ENCODE peak calls at places on chromosomes 11 and 22, in seven cellular contexts. V, C, M, B, I, H and W are unnamed samples.

GRCh38 chr11:24496371-24496727 is 504 bp upstream of the LUZP2 start:
- DNase-seq in V (no peak), C (no peak), M (no peak), B (no peak), I (no peak), H (no peak), W (no peak)

GRCh38 chr11:124405611-124406010 is 6.8 kb upstream of the OR8B3 start:
- DNase-seq in V (no peak), C (no peak), M (no peak), B (no peak), I (no peak), H (no peak), W (no peak)

GRCh38 chr11:69492201-69492991 is 10.9 kb downstream of the LINC01488 start:
- DNase-seq in V (no peak), C (no peak), M (no peak), B (no peak), I (no peak), H (no peak), W (no peak)

GRCh38 chr22:16917144-16918003 is 90.6 kb downstream of the GAB4 start:
- DNase-seq in V (peak; percentile 41), C (peak; percentile 78), M (peak; percentile 49), B (peak; percentile 55), I (peak; percentile 82), H (peak; percentile 40), W (peak; percentile 47)

GRCh38 chr22:40480996-40481395 is 110.6 kb downstream of the SGSM3 start:
- DNase-seq in V (no peak), C (no peak), M (no peak), B (no peak), I (no peak), H (no peak), W (no peak)

GRCh38 chr11:126007263-126007662 is 55.4 kb downstream of the CDON start:
- DNase-seq in V (no peak), C (no peak), M (no peak), B (no peak), I (no peak), H (no peak), W (no peak)

GRCh38 chr22:24190566-24191208 is 9.4 kb downstream of the SUSD2 start:
- DNase-seq in V (no peak), C (no peak), M (no peak), B (no peak), I (no peak), H (no peak), W (no peak)

GRCh38 chr11:1041149-1041467 is 4.6 kb upstream of the MUC6 start:
- DNase-seq in V (no peak), C (no peak), M (no peak), B (no peak), I (no peak), H (no peak), W (no peak)

GRCh38 chr22:46854125-46854870 is 91.8 kb downstream of the TBC1D22A start:
- DNase-seq in V (no peak), C (no peak), M (no peak), B (no peak), I (no peak), H (no peak), W (peak; percentile 32)

GRCh38 chr11:34490304-34490703 is 23.3 kb downstream of the ELF5 start:
- DNase-seq in V (no peak), C (no peak), M (peak; percentile 24), B (no peak), I (no peak), H (no peak), W (no peak)

GRCh38 chr22:47304191-47304831 is 541.9 kb downstream of the TBC1D22A start:
- DNase-seq in V (no peak), C (no peak), M (no peak), B (peak; percentile 39), I (no peak), H (no peak), W (no peak)

GRCh38 chr22:30301995-30302809 is 12.9 kb upstream of the CASTOR1 start:
- DNase-seq in V (no peak), C (peak; percentile 24), M (no peak), B (no peak), I (no peak), H (no peak), W (peak; percentile 70)

GRCh38 chr11:95228081-95228859 is 2.7 kb downstream of the SESN3 start:
- DNase-seq in V (no peak), C (no peak), M (no peak), B (no peak), I (no peak), H (no peak), W (no peak)

GRCh38 chr11:68896171-68896959 is 7.3 kb downstream of the MRPL21 start:
- DNase-seq in V (no peak), C (no peak), M (no peak), B (no peak), I (no peak), H (no peak), W (no peak)

GRCh38 chr11:2771758-2772466 is 72.1 kb upstream of the KCNQ1OT1 start:
- DNase-seq in V (peak; percentile 57), C (no peak), M (no peak), B (peak; percentile 46), I (peak; percentile 44), H (no peak), W (no peak)

GRCh38 chr11:67640021-67640757 is 626 bp upstream of the TBX10 start:
- DNase-seq in V (no peak), C (peak; percentile 79), M (no peak), B (peak; percentile 82), I (peak; percentile 74), H (peak; percentile 52), W (peak; percentile 78)

GRCh38 chr22:45934659-45935341 is 42.2 kb downstream of the WNT7B start:
- DNase-seq in V (peak; percentile 11), C (no peak), M (no peak), B (peak; percentile 77), I (no peak), H (no peak), W (no peak)

GRCh38 chr22:30605449-30606110 is 1.4 kb upstream of the TCN2 start:
- DNase-seq in V (peak; percentile 17), C (peak; percentile 74), M (no peak), B (no peak), I (peak; percentile 64), H (peak; percentile 17), W (peak; percentile 78)

GRCh38 chr11:124841186-124841585 is 24.0 kb upstream of the ROBO3 start:
- DNase-seq in V (no peak), C (no peak), M (no peak), B (no peak), I (no peak), H (no peak), W (no peak)

GRCh38 chr11:19919050-19919561 is 206.5 kb downstream of the NAV2 start:
- DNase-seq in V (no peak), C (no peak), M (no peak), B (peak; percentile 59), I (no peak), H (no peak), W (peak; percentile 20)

GRCh38 chr11:101717621-101718020 is 133.8 kb upstream of the TRPC6 start:
- DNase-seq in V (no peak), C (no peak), M (no peak), B (no peak), I (no peak), H (no peak), W (no peak)

GRCh38 chr11:113505541-113506375 is 30.6 kb upstream of the DRD2 start:
- DNase-seq in V (peak; percentile 17), C (no peak), M (no peak), B (no peak), I (no peak), H (no peak), W (no peak)

GRCh38 chr11:102230186-102230585 is 87.1 kb upstream of the BIRC3 start:
- DNase-seq in V (no peak), C (no peak), M (no peak), B (no peak), I (no peak), H (no peak), W (no peak)

GRCh38 chr11:59839615-59840014 is 5.7 kb downstream of the CBLIF start:
- DNase-seq in V (no peak), C (no peak), M (no peak), B (no peak), I (no peak), H (no peak), W (no peak)

GRCh38 chr11:66068154-66068821 is 1.8 kb upstream of the PACS1 start:
- DNase-seq in V (peak; percentile 59), C (peak; percentile 81), M (peak; percentile 78), B (peak; percentile 90), I (peak; percentile 88), H (peak; percentile 78), W (peak; percentile 78)

GRCh38 chr22:26894766-26895485 is 237.5 kb downstream of the MIAT start:
- DNase-seq in V (no peak), C (no peak), M (no peak), B (peak; percentile 77), I (peak; percentile 8), H (no peak), W (no peak)

GRCh38 chr11:62909107-62909894 is 11.9 kb downstream of the CHRM1 start:
- DNase-seq in V (peak; percentile 19), C (peak; percentile 38), M (peak; percentile 58), B (peak; percentile 84), I (no peak), H (no peak), W (peak; percentile 85)